ENCODE peak calls at places on chromosome 6, in five cellular contexts. E is fibroblast of lung, D is adipocyte, V is PC-3, M is HepG2. C is an unnamed sample.

GRCh38 chr6:31900917-31901414 is 920 bp downstream of the ZBTB12 start:
- DNase-seq in E (no peak), D (no peak), V (no peak), M (no peak), C (peak)

GRCh38 chr6:138454976-138455706 is 44.2 kb downstream of the NHSL1 start:
- DNase-seq in E (peak), D (no peak), V (peak), M (no peak), C (no peak)

GRCh38 chr6:99132026-99132425 is 184.3 kb upstream of the FBXL4 start:
- DNase-seq in E (peak), D (no peak), V (no peak), M (no peak), C (no peak)

GRCh38 chr6:88705601-88706000 is 257.8 kb downstream of the RNGTT start:
- DNase-seq in E (no peak), D (no peak), V (no peak), M (no peak), C (no peak)

GRCh38 chr6:158910484-158911075 is 89.4 kb downstream of the RSPH3 start:
- DNase-seq in E (peak), D (no peak), V (peak), M (no peak), C (peak)

GRCh38 chr6:85390105-85390728 is 59.7 kb upstream of the NT5E start:
- DNase-seq in E (peak), D (no peak), V (no peak), M (peak), C (no peak)

GRCh38 chr6:170027111-170028043 is 263.5 kb downstream of the DLL1 start:
- DNase-seq in E (no peak), D (no peak), V (peak), M (no peak), C (no peak)

GRCh38 chr6:33745558-33745957 is 1.1 kb downstream of the IP6K3 start:
- DNase-seq in E (no peak), D (no peak), V (no peak), M (peak), C (no peak)

GRCh38 chr6:146850238-146850896 is 251.6 kb downstream of the ADGB start:
- DNase-seq in E (peak), D (no peak), V (peak), M (no peak), C (no peak)

GRCh38 chr6:26273673-26274595 is 91.1 kb upstream of the BTN3A2 start:
- DNase-seq in E (no peak), D (peak), V (no peak), M (no peak), C (no peak)

GRCh38 chr6:6688951-6689350 is 100.4 kb downstream of the LY86 start:
- DNase-seq in E (no peak), D (no peak), V (no peak), M (no peak), C (no peak)

GRCh38 chr6:140441256-140441655 is 1066.8 kb upstream of the CITED2 start:
- DNase-seq in E (peak), D (peak), V (peak), M (peak), C (peak)

GRCh38 chr6:104505838-104506237 is 353.9 kb downstream of the HACE1 start:
- DNase-seq in E (no peak), D (no peak), V (no peak), M (no peak), C (no peak)

GRCh38 chr6:159946912-159947311 is 22.0 kb upstream of the IGF2R start:
- DNase-seq in E (no peak), D (no peak), V (no peak), M (no peak), C (no peak)

GRCh38 chr6:89509719-89510339 is 76.9 kb downstream of the ANKRD6 start:
- DNase-seq in E (no peak), D (no peak), V (peak), M (peak), C (no peak)

GRCh38 chr6:148027201-148027600 is 315.4 kb upstream of the SASH1 start:
- DNase-seq in E (no peak), D (no peak), V (peak), M (no peak), C (no peak)

GRCh38 chr6:3337521-3338350 is 79.0 kb downstream of the PSMG4 start:
- DNase-seq in E (peak), D (peak), V (peak), M (peak), C (no peak)

GRCh38 chr6:149895702-149896310 is 2.1 kb downstream of the RAET1E start:
- DNase-seq in E (peak), D (peak), V (peak), M (no peak), C (no peak)

GRCh38 chr6:63644668-63645326 is 9.2 kb downstream of the PHF3 start:
- DNase-seq in E (peak), D (no peak), V (no peak), M (no peak), C (no peak)

GRCh38 chr6:11667876-11668275 is 110.7 kb downstream of the ADTRP start:
- DNase-seq in E (no peak), D (no peak), V (peak), M (no peak), C (no peak)

GRCh38 chr6:54617730-54618129 is 228.8 kb upstream of the FAM83B start:
- DNase-seq in E (peak), D (peak), V (peak), M (peak), C (no peak)

GRCh38 chr6:165680975-165681374 is 17.9 kb upstream of the PDE10A start:
- DNase-seq in E (no peak), D (no peak), V (no peak), M (no peak), C (no peak)

GRCh38 chr6:122484760-122485159 is 13.2 kb upstream of the SERINC1 start:
- DNase-seq in E (no peak), D (no peak), V (no peak), M (no peak), C (peak)

GRCh38 chr6:147909645-147910044 is 401.2 kb downstream of the SAMD5 start:
- DNase-seq in E (peak), D (peak), V (peak), M (no peak), C (no peak)

GRCh38 chr6:100913400-100914276 is 32.5 kb upstream of the ASCC3 start:
- DNase-seq in E (peak), D (peak), V (no peak), M (peak), C (peak)

GRCh38 chr6:12761376-12762115 is 45.0 kb downstream of the PHACTR1 start:
- DNase-seq in E (peak), D (peak), V (no peak), M (no peak), C (no peak)

GRCh38 chr6:110064744-110065524 is 86.8 kb downstream of the GPR6 start:
- DNase-seq in E (no peak), D (no peak), V (no peak), M (no peak), C (no peak)

GRCh38 chr6:140205795-140206593 is 831.5 kb upstream of the CITED2 start:
- DNase-seq in E (no peak), D (no peak), V (no peak), M (no peak), C (no peak)

GRCh38 chr6:140671926-140672325 is 1297.5 kb upstream of the CITED2 start:
- DNase-seq in E (peak), D (no peak), V (peak), M (no peak), C (peak)

GRCh38 chr6:159151266-159151855 is 17.8 kb upstream of the FNDC1 start:
- DNase-seq in E (peak), D (peak), V (peak), M (peak), C (peak)

GRCh38 chr6:132400641-132401119 is 595 bp downstream of the MOXD1 start:
- DNase-seq in E (no peak), D (peak), V (no peak), M (no peak), C (peak)
- H3K9ac ChIP-seq in E (peak), D (peak), V (peak), M (no peak), C (no peak)

GRCh38 chr6:161031721-161032495 is 40.3 kb downstream of the MAP3K4 start:
- DNase-seq in E (peak), D (peak), V (peak), M (peak), C (no peak)
- H3K9ac ChIP-seq in E (no peak), D (no peak), V (no peak), M (no peak), C (no peak)

GRCh38 chr6:157877573-157878011 is 54.5 kb downstream of the SNX9 start:
- DNase-seq in E (no peak), D (no peak), V (no peak), M (no peak), C (no peak)
- H3K9ac ChIP-seq in E (no peak), D (no peak), V (no peak), M (no peak), C (no peak)

GRCh38 chr6:163705923-163706322 is 291.4 kb downstream of the QKI start:
- DNase-seq in E (no peak), D (no peak), V (no peak), M (no peak), C (no peak)
- H3K9ac ChIP-seq in E (no peak), D (no peak), V (no peak), M (no peak), C (no peak)

DNA sequence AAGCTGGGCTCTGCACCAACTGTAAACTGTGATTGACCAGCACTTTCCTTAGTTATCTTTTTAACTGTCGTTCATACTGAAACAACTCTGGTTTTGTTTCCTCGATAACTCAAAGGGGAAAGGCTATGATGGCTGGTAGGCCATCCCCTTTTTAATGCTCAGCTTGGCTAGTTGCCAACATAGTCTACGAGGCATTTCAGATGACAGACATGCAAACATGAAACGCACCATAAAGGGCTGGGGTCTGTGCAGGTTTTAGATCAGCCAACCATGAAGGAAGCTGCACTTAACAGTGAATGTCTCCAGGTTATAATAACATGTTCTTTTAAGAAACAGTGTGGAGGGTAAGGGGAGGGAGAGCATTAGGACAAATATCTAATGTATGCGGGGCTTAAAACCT is 497.0 kb upstream of the ARID1B start:
- DNase-seq in E (no peak), D (no peak), V (no peak), M (no peak), C (no peak)
- H3K9ac ChIP-seq in E (no peak), D (no peak), V (no peak), M (no peak), C (no peak)

DNA sequence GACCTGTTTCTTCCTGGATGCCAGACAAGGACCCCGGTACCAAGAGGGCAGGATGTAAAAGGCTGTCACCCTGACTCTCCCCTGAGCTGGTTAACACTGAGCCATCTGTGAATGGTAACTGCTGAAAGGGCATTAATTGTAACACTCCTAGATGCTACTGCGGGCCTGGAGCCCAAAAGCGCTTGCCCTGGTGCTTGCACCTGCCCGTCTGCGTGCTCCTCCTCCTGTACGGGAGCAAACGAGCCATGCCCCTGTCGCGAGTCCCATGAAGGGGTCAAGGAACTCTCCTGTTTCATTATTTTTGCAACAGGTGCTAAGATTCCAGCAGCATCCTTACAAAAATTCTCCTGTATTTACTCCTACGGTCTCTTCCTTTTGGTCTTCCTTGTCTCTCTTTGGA is 140.0 kb upstream of the LAMA2 start:
- DNase-seq in E (no peak), D (no peak), V (no peak), M (no peak), C (no peak)
- H3K9ac ChIP-seq in E (no peak), D (no peak), V (no peak), M (no peak), C (no peak)

GRCh38 chr6:117547688-117548621 is 54.4 kb downstream of the GOPC start:
- DNase-seq in E (peak), D (peak), V (no peak), M (no peak), C (no peak)
- H3K9ac ChIP-seq in E (peak), D (peak), V (no peak), M (no peak), C (no peak)

GRCh38 chr6:133997267-133997666 is 44.2 kb downstream of the TBPL1 start:
- DNase-seq in E (no peak), D (no peak), V (no peak), M (no peak), C (no peak)

GRCh38 chr6:133999305-133999704 is 46.3 kb downstream of the TBPL1 start:
- DNase-seq in E (no peak), D (no peak), V (no peak), M (no peak), C (no peak)

GRCh38 chr6:134002821-134003220 is 49.6 kb downstream of the SLC2A12 start:
- DNase-seq in E (peak), D (no peak), V (no peak), M (no peak), C (no peak)

GRCh38 chr6:134003542-134003951 is 48.9 kb downstream of the SLC2A12 start:
- DNase-seq in E (peak), D (peak), V (peak), M (no peak), C (peak)

GRCh38 chr6:134000443-134000842 is 47.4 kb downstream of the TBPL1 start:
- DNase-seq in E (no peak), D (no peak), V (peak), M (no peak), C (no peak)
- H3K9ac ChIP-seq in E (no peak), D (no peak), V (no peak), M (no peak), C (no peak)

C was measured in neural progenitor cell.